ENCODE peak calls at places on chromosomes 6 and 20, in nine cellular contexts. N is uterus, W is pancreas, O is upper lobe of right lung, Q is IMR-90, Z is heart left ventricle, X is A673, E is HepG2, Y is body of pancreas. T is an unnamed sample.

GRCh38 chr6:22880686-22881433 is 311.5 kb downstream of the HDGFL1 start:
- DNase-seq in N (no peak), W (no peak), O (no peak), Q (peak; percentile 99), Z (no peak), X (peak; percentile 15), E (peak; percentile 10), Y (no peak), T (no peak)

GRCh38 chr6:75830959-75831885 is 82.2 kb downstream of the MYO6 start:
- DNase-seq in N (no peak), W (no peak), O (no peak), Q (peak; percentile 77), Z (no peak), X (peak; percentile 9), E (no peak), Y (no peak), T (no peak)

GRCh38 chr6:63640062-63640461 is 4.5 kb downstream of the PHF3 start:
- DNase-seq in N (no peak), W (no peak), O (no peak), Q (peak; percentile 79), Z (no peak), X (no peak), E (no peak), Y (no peak), T (no peak)

GRCh38 chr6:45730232-45730631 is 285.4 kb downstream of the CLIC5 start:
- DNase-seq in N (no peak), W (no peak), O (no peak), Q (no peak), Z (no peak), X (no peak), E (no peak), Y (no peak), T (no peak)

GRCh38 chr6:35282472-35282871 is 15.1 kb upstream of the DEF6 start:
- DNase-seq in N (no peak), W (no peak), O (no peak), Q (no peak), Z (no peak), X (no peak), E (no peak), Y (no peak), T (no peak)

GRCh38 chr20:33830371-33830770 is 19.2 kb downstream of the CHMP4B start:
- DNase-seq in N (no peak), W (no peak), O (no peak), Q (peak; percentile 46), Z (no peak), X (no peak), E (no peak), Y (no peak), T (no peak)

GRCh38 chr6:160523223-160523622 is 140.9 kb downstream of the LPA start:
- DNase-seq in N (no peak), W (no peak), O (no peak), Q (no peak), Z (no peak), X (no peak), E (no peak), Y (no peak), T (no peak)

GRCh38 chr20:43895235-43895634 is 19.4 kb upstream of the TOX2 start:
- DNase-seq in N (no peak), W (no peak), O (no peak), Q (peak; percentile 30), Z (no peak), X (no peak), E (no peak), Y (no peak), T (no peak)

GRCh38 chr6:6626227-6626626 is 37.7 kb downstream of the LY86 start:
- DNase-seq in N (no peak), W (no peak), O (no peak), Q (no peak), Z (no peak), X (no peak), E (no peak), Y (no peak), T (no peak)

GRCh38 chr6:126086560-126086959 is 100.2 kb downstream of the TRMT11 start:
- DNase-seq in N (no peak), W (no peak), O (no peak), Q (no peak), Z (no peak), X (no peak), E (no peak), Y (no peak), T (no peak)

DNA sequence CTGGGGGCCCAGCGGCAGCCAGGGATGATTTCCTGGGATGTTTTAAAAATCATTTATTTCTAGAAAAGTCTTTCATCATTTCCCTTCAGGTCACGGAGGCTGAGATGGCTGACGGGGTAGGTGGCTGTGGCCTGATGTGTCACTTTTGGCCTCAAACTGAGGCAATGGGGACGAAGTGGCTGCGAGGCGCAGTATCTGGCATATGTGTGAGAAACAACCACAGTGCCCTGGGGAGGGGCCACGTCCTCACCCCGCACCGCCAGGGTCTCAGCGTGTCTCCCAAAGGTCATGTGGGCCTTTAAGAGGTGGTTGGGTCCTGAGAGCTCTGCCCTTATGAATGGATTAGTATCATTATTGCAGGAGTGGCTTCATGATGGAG is 120.0 kb downstream of the CEBPB start:
- DNase-seq in N (no peak), W (no peak), O (peak; percentile 44), Q (no peak), Z (no peak), X (no peak), E (no peak), Y (no peak), T (no peak)
- H3K4me1 ChIP-seq in N (no peaks in the 10 kb centered on the region), W (peaks cover 27% of the 10 kb centered on the region), O (peaks cover 68% of the 10 kb centered on the region), Q (peaks cover 44% of the 10 kb centered on the region), Z (peaks cover 60% of the 10 kb centered on the region), X (peaks cover 7% of the 10 kb centered on the region), E (peaks cover 46% of the 10 kb centered on the region), Y (peaks cover 50% of the 10 kb centered on the region), T (peaks cover 68% of the 10 kb centered on the region)

DNA sequence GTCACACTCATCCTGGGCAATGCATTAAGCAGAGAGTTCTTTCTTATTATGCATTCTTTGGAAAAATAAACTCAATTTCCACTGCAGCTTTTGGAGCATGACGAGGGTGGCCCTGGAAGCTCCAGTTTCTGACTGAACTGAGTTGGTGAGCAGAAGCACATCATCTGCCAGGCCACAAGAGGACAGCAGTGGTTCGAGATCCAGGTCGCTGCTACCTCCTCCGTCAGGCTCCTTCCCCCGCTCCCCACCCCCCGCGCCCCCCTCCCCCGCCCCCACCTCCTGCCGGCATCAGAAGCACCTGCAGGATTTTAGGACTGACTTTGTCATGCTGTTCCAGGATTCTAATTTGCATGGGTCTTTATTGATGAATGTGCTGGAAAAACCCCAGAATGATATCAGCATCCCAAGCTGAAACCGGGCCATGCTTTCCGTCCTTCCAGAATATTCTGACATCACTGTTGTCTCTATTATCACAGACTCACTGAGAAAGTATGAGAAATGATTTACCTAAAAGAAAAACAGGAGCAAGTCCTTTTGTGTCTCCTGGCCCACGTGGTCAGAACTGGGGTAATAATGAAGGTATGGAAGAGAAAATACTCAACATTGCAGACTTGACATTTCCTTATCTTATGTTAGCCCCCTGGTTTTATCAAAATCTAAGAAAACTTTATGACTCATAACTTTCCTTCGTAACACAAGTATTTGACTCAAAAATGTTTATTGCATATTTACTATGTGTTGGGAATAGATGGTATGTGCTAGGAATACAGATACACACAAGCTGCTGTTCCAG is 220.1 kb upstream of the EXOC2 start:
- DNase-seq in N (no peak), W (peak; percentile 47), O (no peak), Q (peak; percentile 47), Z (no peak), X (no peak), E (peak; percentile 56), Y (peak; percentile 74), T (no peak)
- TF ChIP-seq CTCF in N (no peak), W (peak; percentile 32), O (peak; percentile 44), Q (peak; percentile 69), Z (peak; percentile 15), X (no peak), E (peak; percentile 84), Y (peak; percentile 58), T (no peak)

DNA sequence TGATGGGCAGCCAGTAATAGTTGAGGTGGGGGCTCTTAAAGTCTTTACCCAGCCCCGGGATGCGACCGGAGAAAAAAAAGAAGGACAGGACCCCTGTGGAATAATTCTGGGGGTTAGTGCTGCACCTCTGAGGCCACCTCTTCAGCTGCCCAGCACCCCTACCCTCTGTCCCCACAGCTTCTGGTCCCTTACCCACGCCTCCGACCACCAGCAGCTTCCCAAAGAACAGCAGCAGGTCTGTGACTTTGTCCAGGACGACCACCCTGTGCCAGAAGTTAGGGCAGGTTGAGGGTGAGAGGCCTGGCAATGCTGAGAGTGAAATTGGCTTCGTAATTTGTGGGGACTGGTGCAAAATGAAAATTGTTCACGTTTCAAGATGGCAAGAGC is 2.2 kb upstream of the NEU1 start:
- DNase-seq in N (no peak), W (no peak), O (no peak), Q (no peak), Z (no peak), X (no peak), E (no peak), Y (no peak), T (no peak)
- H3K4me1 ChIP-seq in N (no peaks in the 10 kb centered on the region), W (peaks cover 6% of the 10 kb centered on the region), O (peaks cover 6% of the 10 kb centered on the region), Q (peaks cover 4% of the 10 kb centered on the region), Z (peaks cover 22% of the 10 kb centered on the region), X (peaks cover 6% of the 10 kb centered on the region), E (peaks cover 64% of the 10 kb centered on the region), Y (peaks cover 19% of the 10 kb centered on the region), T (peaks cover 18% of the 10 kb centered on the region)

GRCh38 chr6:43510827-43511163 is 649 bp upstream of the LRRC73 start:
- DNase-seq in N (no peak), W (no peak), O (no peak), Q (no peak), Z (no peak), X (no peak), E (no peak), Y (peak; percentile 42), T (no peak)

GRCh38 chr6:43506667-43507471 is 3.3 kb downstream of the LRRC73 start:
- DNase-seq in N (peak; percentile 79), W (peak; percentile 72), O (peak; percentile 76), Q (peak; percentile 78), Z (no peak), X (peak; percentile 83), E (peak; percentile 76), Y (peak; percentile 80), T (peak; percentile 89)

GRCh38 chr6:43509984-43510826 is at the start of gene LRRC73:
- DNase-seq in N (peak; percentile 79), W (peak; percentile 96), O (peak; percentile 94), Q (peak; percentile 68), Z (peak; percentile 96), X (peak; percentile 77), E (peak; percentile 64), Y (peak; percentile 93), T (peak; percentile 92)

GRCh38 chr6:43508481-43509141 is 1.5 kb downstream of the LRRC73 start:
- DNase-seq in N (no peak), W (no peak), O (no peak), Q (no peak), Z (no peak), X (no peak), E (no peak), Y (no peak), T (no peak)

DNA sequence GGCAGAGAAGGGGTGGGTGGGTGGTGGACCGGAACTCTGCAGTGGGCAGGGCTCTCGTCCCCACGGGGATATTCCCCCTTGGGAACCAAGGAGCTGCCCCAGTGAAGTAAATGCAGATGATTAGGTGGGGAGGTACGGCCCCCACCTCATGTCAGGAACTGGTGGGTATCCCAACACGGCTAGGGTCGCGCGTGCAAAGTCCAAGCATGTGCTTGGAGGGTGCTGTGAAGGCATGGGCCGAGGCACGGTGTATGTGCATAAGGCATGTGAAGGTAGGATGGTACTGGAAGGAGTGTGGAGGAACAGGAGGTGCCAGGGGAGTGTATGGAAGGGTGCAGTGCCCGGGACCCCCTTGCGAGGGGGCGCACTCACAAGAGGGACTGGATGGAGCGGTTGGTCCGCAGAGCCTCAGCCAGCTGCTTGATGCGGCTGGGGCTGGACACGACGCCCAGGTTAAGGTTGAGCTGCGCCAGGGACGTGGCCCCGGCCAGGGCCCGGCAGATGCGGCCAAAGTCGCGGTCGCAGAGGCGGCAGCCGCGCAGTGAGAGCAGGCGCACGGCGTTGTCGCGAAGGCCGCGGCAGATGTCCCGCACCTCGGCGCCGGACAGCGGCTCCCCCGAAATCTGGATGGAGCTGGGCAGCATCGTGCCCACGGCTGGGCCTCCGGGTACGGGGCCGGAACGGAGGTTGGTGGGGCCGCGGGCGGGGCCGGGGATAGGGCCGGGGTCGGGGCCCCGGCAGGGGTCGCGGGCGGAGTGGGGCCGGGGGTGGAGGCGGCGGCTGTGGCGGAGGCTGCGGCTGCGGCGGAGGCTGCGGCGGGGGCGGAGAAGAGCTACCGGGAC is 783 bp downstream of the LRRC73 start:
- DNase-seq in N (no peak), W (no peak), O (no peak), Q (no peak), Z (no peak), X (no peak), E (no peak), Y (no peak), T (no peak)
- TF ChIP-seq CTCF in N (no peak), W (no peak), O (no peak), Q (no peak), Z (no peak), X (no peak), E (peak; percentile 39), Y (no peak), T (no peak)